ENCODE peak calls at places on chromosomes 13 and 19, in nine cellular contexts. J, V, I, L, D, U, A, C and S are unnamed samples.

GRCh38 chr13:74868044-74868443 is 613.9 kb downstream of the TBC1D4 start:
- DNase-seq in J (no peak), C (no peak), D (no peak), A (no peak), V (no peak), U (no peak), L (no peak), I (no peak), S (no peak)

GRCh38 chr13:113806526-113806925 is 47.5 kb downstream of the TMEM255B start:
- DNase-seq in A (no peak), V (no peak), L (no peak), D (no peak), U (no peak), C (no peak), J (no peak), I (no peak), S (no peak)

GRCh38 chr19:43731346-43731745 is 15.5 kb downstream of the IRGC start:
- DNase-seq in U (no peak), J (no peak), D (no peak), L (no peak), V (no peak), I (no peak), C (no peak), A (no peak), S (no peak)

GRCh38 chr13:77981191-77981925 is 62.7 kb upstream of the EDNRB start:
- DNase-seq in C (no peak), J (no peak), U (no peak), L (no peak), V (no peak), D (no peak), I (no peak), A (no peak), S (no peak)

GRCh38 chr19:4638330-4638729 is 986 bp upstream of the TNFAIP8L1 start:
- DNase-seq in D (no peak), J (no peak), U (no peak), C (no peak), I (no peak), L (no peak), V (no peak), A (no peak), S (no peak)

GRCh38 chr13:49657241-49657641 is 28.9 kb downstream of the ARL11 start:
- DNase-seq in D (no peak), L (no peak), J (no peak), I (no peak), U (no peak), C (no peak), A (no peak), V (no peak), S (no peak)

GRCh38 chr13:79282976-79283375 is 123.1 kb downstream of the RBM26 start:
- DNase-seq in L (no peak), V (no peak), A (no peak), I (no peak), J (no peak), D (no peak), U (peak; percentile 31), C (no peak), S (no peak)

GRCh38 chr13:22090114-22090513 is 419.2 kb downstream of the FGF9 start:
- DNase-seq in D (no peak), A (no peak), U (no peak), J (no peak), C (no peak), I (no peak), L (no peak), V (no peak), S (no peak)

GRCh38 chr19:1683869-1684572 is 31.6 kb upstream of the TCF3 start:
- DNase-seq in A (no peak), V (no peak), U (no peak), D (no peak), L (no peak), I (no peak), J (no peak), C (no peak), S (no peak)

GRCh38 chr19:32407004-32407992 is 1.7 kb downstream of the DPY19L3 start:
- DNase-seq in A (no peak), V (no peak), L (no peak), D (no peak), U (peak; percentile 12), J (no peak), I (no peak), C (no peak), S (no peak)

GRCh38 chr13:86856996-86857395 is 814.2 kb upstream of the SLITRK5 start:
- DNase-seq in D (no peak), A (no peak), C (no peak), I (no peak), J (no peak), U (no peak), V (no peak), L (no peak), S (no peak)

GRCh38 chr13:83215627-83216026 is 666.6 kb downstream of the SLITRK1 start:
- DNase-seq in L (no peak), D (no peak), C (no peak), A (no peak), V (no peak), J (no peak), I (no peak), U (no peak), S (no peak)

GRCh38 chr13:72648513-72649065 is 78.8 kb downstream of the MZT1 start:
- DNase-seq in U (no peak), C (no peak), A (no peak), L (no peak), J (no peak), I (no peak), D (no peak), V (no peak), S (no peak)

GRCh38 chr19:10018219-10018618 is 4.9 kb downstream of the RDH8 start:
- DNase-seq in V (no peak), L (no peak), D (no peak), C (no peak), U (no peak), I (no peak), J (no peak), A (no peak), S (no peak)

GRCh38 chr13:45941261-45941660 is 89.7 kb upstream of the SIAH3 start:
- DNase-seq in C (no peak), A (no peak), V (no peak), U (no peak), L (no peak), J (no peak), I (no peak), D (no peak), S (no peak)

GRCh38 chr13:93066187-93066586 is 160.4 kb upstream of the GPC6 start:
- DNase-seq in A (no peak), C (no peak), J (no peak), L (no peak), U (no peak), I (no peak), V (no peak), D (no peak), S (peak; percentile 66)

GRCh38 chr19:50258918-50259372 is 55.5 kb downstream of the MYH14 start:
- DNase-seq in L (no peak), I (no peak), C (peak; percentile 38), J (no peak), A (no peak), V (no peak), D (no peak), U (peak; percentile 30), S (peak; percentile 26)